ENCODE peak calls at places on chromosomes 4 and X, in five cellular contexts. H is PC-3, E is OCI-LY7, N is HCT116, K is PC-9. C is an unnamed sample.

GRCh38 chr4:40205259-40206198 is 8.7 kb downstream of the RHOH start:
- DNase-seq in K (no peak), E (peak), N (no peak), H (no peak), C (no peak)

GRCh38 chr4:100848865-100849264 is 331.0 kb upstream of the EMCN start:
- DNase-seq in H (peak), N (peak), K (no peak), E (peak), C (no peak)

GRCh38 chr4:74635490-74636123 is 158.7 kb downstream of the BTC start:
- DNase-seq in K (peak), N (peak), H (peak), E (no peak), C (no peak)

GRCh38 chr4:153579410-153579809 is 104.7 kb upstream of the TLR2 start:
- DNase-seq in N (no peak), K (no peak), E (peak), H (no peak), C (no peak)

GRCh38 chrX:37921758-37922157 is 74.4 kb upstream of the DYNLT3 start:
- DNase-seq in K (no peak), H (peak), N (no peak), E (no peak), C (peak)

GRCh38 chr4:76067652-76068286 is 6.7 kb upstream of the ART3 start:
- DNase-seq in K (peak), N (peak), H (peak), E (peak), C (peak)

GRCh38 chr4:56910172-56910967 is 2.7 kb downstream of the REST start:
- DNase-seq in E (peak), K (no peak), N (no peak), H (peak), C (no peak)

GRCh38 chrX:38112566-38112965 is 106.2 kb downstream of the SYTL5 start:
- DNase-seq in E (peak), K (no peak), H (no peak), N (no peak), C (no peak)

GRCh38 chr4:47852121-47852520 is 14.3 kb upstream of the CORIN start:
- DNase-seq in K (no peak), N (no peak), E (no peak), H (no peak), C (peak)

GRCh38 chr4:144355809-144356757 is 215.6 kb upstream of the GYPA start:
- DNase-seq in H (peak), K (peak), N (peak), E (peak), C (peak)

GRCh38 chr4:30837131-30837539 is 117.0 kb downstream of the PCDH7 start:
- DNase-seq in H (no peak), N (peak), E (no peak), K (peak), C (no peak)

GRCh38 chrX:55981603-55982002 is 250.6 kb upstream of the KLF8 start:
- DNase-seq in K (no peak), H (no peak), E (no peak), N (no peak), C (peak)

GRCh38 chr4:15951781-15952180 is 11.2 kb downstream of the FGFBP2 start:
- DNase-seq in N (no peak), H (no peak), E (no peak), K (no peak), C (no peak)

GRCh38 chr4:33302298-33302697 is 2582.1 kb downstream of the PCDH7 start:
- DNase-seq in K (no peak), H (peak), N (no peak), E (no peak), C (no peak)

GRCh38 chr4:23001478-23001877 is 308.7 kb downstream of the GBA3 start:
- DNase-seq in K (no peak), E (no peak), H (no peak), N (no peak), C (no peak)

GRCh38 chrX:21958888-21959287 is 18.4 kb downstream of the SMS start:
- DNase-seq in E (no peak), K (no peak), N (no peak), H (no peak), C (no peak)

GRCh38 chr4:38060829-38061431 is 100.7 kb downstream of the PTTG2 start:
- DNase-seq in K (no peak), H (no peak), E (no peak), N (no peak), C (peak)

GRCh38 chrX:42149786-42150185 is 226.4 kb upstream of the CASK start:
- DNase-seq in N (no peak), K (no peak), H (no peak), E (no peak), C (no peak)

GRCh38 chr4:48093949-48094550 is 40.0 kb downstream of the TXK start:
- DNase-seq in K (peak), N (no peak), E (no peak), H (peak), C (peak)

GRCh38 chr4:101259876-101260275 is 87.5 kb downstream of the PPP3CA start:
- DNase-seq in H (no peak), N (no peak), K (no peak), E (no peak), C (peak)

GRCh38 chr4:139214039-139214534 is 37.1 kb upstream of the ELF2 start:
- DNase-seq in H (no peak), N (no peak), K (no peak), E (peak), C (no peak)

GRCh38 chr4:8589831-8590545 is 2.6 kb upstream of the CPZ start:
- DNase-seq in E (no peak), K (no peak), H (no peak), N (no peak), C (no peak)

GRCh38 chrX:68699960-68700746 is 52.7 kb downstream of the STARD8 start:
- DNase-seq in H (no peak), E (no peak), N (no peak), K (no peak), C (peak)

GRCh38 chr4:2395038-2395437 is 23.4 kb downstream of the ZFYVE28 start:
- DNase-seq in H (no peak), E (no peak), N (no peak), K (no peak), C (no peak)

GRCh38 chr4:173200103-173200502 is 31.5 kb downstream of the GALNT7 start:
- DNase-seq in E (no peak), K (no peak), N (no peak), H (no peak), C (no peak)

GRCh38 chrX:49754238-49754857 is 58.6 kb upstream of the PAGE1 start:
- DNase-seq in N (peak), K (no peak), H (peak), E (peak), C (peak)

GRCh38 chr4:10866691-10867090 is 182.1 kb upstream of the CLNK start:
- DNase-seq in H (no peak), E (no peak), N (no peak), K (no peak), C (no peak)

GRCh38 chr4:132332932-132333722 is 816.0 kb upstream of the PCDH10 start:
- DNase-seq in H (peak), K (no peak), E (peak), N (peak), C (peak)

GRCh38 chr4:21885241-21885640 is 63.3 kb downstream of the KCNIP4 start:
- DNase-seq in E (no peak), K (no peak), H (peak), N (no peak), C (no peak)

GRCh38 chrX:13845721-13846378 is 29.0 kb upstream of the GPM6B start:
- DNase-seq in H (peak), N (no peak), E (no peak), K (no peak), C (no peak)

GRCh38 chrX:23699636-23700194 is 32.4 kb downstream of the PRDX4 start:
- DNase-seq in N (no peak), E (no peak), H (no peak), K (no peak), C (no peak)

GRCh38 chr4:183355405-183355804 is 33.2 kb upstream of the CLDN24 start:
- DNase-seq in E (no peak), K (peak), N (no peak), H (peak), C (peak)

GRCh38 chr4:8656185-8656517 is 63.6 kb downstream of the CPZ start:
- DNase-seq in E (no peak), H (no peak), N (no peak), K (no peak), C (no peak)

GRCh38 chr4:176778063-176778462 is 14.7 kb downstream of the VEGFC start:
- DNase-seq in H (peak), E (no peak), K (peak), N (no peak), C (peak)

GRCh38 chr4:152415980-152416379 is 119.9 kb downstream of the FBXW7 start:
- DNase-seq in K (peak), H (peak), N (no peak), E (no peak), C (no peak)
- H3K4me2 ChIP-seq in K (no peak), H (peak), N (no peak), E (no peak), C (no peak)

GRCh38 chr4:186840771-186841301 is 117.2 kb upstream of the FAT1 start:
- DNase-seq in K (no peak), H (no peak), E (no peak), N (peak), C (no peak)
- H3K4me2 ChIP-seq in K (no peak), H (no peak), E (no peak), N (peak), C (no peak)

DNA sequence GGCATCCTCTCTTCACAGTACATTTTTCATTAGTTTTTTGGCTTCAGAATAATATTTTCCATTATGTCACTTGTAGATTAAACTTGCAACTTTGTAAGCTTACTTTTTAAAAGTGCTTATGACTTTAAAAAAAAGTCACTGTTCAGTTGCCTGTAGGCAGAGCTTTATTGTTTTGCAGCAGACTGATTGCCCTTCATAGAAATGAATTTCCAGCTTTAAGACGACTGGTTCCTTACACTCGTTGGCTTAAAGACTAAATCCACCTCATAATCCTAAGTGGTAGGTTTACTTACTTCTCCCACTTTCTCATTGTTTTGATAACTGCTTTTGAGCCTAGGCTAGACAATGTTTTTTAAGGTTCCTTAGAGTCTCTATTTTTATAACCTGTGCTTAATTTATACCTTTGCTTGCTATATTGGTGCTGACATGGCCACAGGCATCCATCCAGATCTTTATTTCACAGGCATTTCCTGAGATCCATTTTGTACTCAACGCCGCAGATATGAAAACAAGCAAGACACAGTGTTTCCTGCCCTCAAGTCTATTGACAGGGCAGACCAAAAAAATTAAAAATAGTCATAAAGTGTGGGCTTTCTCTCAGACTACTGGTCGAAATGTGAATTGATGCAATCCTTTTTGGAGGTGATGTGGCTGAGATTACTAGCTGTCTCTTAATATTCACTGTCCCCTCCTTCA is 12.6 kb upstream of the IL13RA2 start:
- DNase-seq in H (no peak), K (no peak), E (no peak), N (no peak), C (peak)
- H3K4me2 ChIP-seq in H (peak), K (peak), E (no peak), N (no peak), C (peak)

GRCh38 chr4:19437008-19437407 is 814.7 kb upstream of the SLIT2 start:
- DNase-seq in K (no peak), H (no peak), E (no peak), N (no peak), C (no peak)

DNA sequence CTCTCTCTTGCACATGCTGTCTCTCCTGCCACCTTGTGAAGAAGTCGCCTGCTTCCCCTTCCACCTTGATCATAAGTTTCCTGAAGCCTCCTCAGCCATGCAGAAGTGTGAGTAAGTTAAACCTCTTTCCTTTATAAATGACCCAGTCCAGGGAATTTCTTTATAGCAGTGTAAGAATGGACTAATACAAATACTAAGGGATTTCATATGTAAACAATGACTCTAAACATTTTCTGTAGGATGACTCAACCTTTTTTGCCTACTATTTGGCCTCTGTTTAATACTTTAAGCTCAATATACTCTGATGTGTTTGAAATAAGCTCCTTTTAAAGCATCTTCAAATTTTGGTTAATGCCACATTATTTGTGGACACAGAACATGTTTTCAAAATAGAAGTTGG is 813.5 kb upstream of the SLIT2 start:
- DNase-seq in E (no peak), H (peak), K (no peak), N (no peak), C (no peak)
- H3K4me2 ChIP-seq in E (no peak), H (no peak), K (no peak), N (no peak), C (no peak)

GRCh38 chr4:1133033-1133432 is 19.7 kb upstream of the RNF212 start:
- DNase-seq in E (no peak), N (no peak), K (no peak), H (no peak), C (no peak)
- H3K4me2 ChIP-seq in E (no peak), N (no peak), K (no peak), H (no peak), C (no peak)

DNA sequence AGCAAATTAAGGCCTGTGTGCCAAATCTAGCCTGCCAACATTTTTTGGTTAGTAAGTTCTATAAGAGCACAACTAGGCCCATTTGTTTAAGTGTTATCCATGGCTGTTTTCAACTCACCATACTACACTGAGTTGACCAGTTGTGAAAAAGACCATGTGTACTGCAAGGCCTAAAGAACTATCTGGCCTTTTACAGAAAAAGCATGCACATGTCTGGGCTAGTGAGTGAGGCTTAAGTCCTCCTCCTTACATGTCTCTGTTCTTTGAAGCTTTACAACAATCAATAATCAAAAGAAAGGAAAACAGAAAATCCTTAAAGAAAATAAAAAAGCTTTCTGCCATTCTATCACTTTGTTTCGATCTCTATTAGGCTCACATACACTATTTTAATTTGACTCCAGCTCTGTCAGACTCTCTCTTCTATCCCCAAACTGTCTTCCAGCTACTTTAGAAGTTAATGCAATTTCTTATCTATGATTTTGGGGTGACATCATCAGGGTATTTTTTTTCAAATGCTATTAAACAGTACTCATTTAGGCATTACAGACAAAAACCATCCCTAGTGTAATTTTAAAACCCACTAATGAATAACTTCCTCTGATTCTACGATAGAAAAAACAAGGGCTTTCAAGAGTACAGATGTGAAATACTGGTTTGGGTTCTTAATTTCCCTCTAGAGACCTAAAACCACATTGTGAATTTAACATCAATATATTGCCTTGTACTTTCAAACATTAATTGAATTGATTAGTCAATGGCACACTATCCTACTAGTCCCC is 161.8 kb downstream of the MAB21L2 start:
- DNase-seq in N (no peak), E (no peak), H (no peak), K (no peak), C (no peak)
- H3K4me2 ChIP-seq in N (peak), E (no peak), H (no peak), K (no peak), C (no peak)

C was measured in endothelial cell of umbilical vein.